ENCODE peak calls at places on chromosomes 5 and 9, in seven cellular contexts. R is neuronal stem cell, D is H9, O is IMR-90, Z is mesendoderm, P is trophoblast cell, Y is H1. N is an unnamed sample. For H3K4me1, the result is how much of the 10 kb centered on the place peaks cover.

GRCh38 chr9:136776947-136777346 is 12.6 kb upstream of the LCN15 start:
- DNase-seq in Z (no peak), O (no peak), R (no peak), Y (no peak), P (no peak), D (no peak), N (no peak)

GRCh38 chr5:163269624-163270023 is 167.8 kb upstream of the CCNG1 start:
- DNase-seq in Z (peak), Y (no peak), R (peak), D (no peak), O (no peak), P (no peak), N (no peak)

GRCh38 chr5:67577424-67577823 is 380.8 kb upstream of the CD180 start:
- DNase-seq in Y (no peak), D (no peak), R (no peak), P (no peak), Z (no peak), O (peak), N (peak)

GRCh38 chr9:124285903-124286291 is 28.1 kb downstream of the NEK6 start:
- DNase-seq in R (no peak), Y (no peak), P (peak), Z (no peak), D (no peak), O (peak), N (peak)

GRCh38 chr9:133396952-133397351 is 20.8 kb downstream of the STKLD1 start:
- DNase-seq in Y (peak), O (no peak), D (peak), R (no peak), Z (peak), P (no peak), N (peak)

GRCh38 chr5:173327084-173327947 is 898 bp downstream of the STC2 start:
- DNase-seq in P (peak), D (no peak), Z (peak), Y (no peak), O (peak), R (peak), N (peak)

GRCh38 chr9:36149197-36149596 is 12.7 kb downstream of the GLIPR2 start:
- DNase-seq in Y (no peak), O (peak), D (no peak), R (no peak), Z (no peak), P (no peak), N (peak)

GRCh38 chr5:172943283-172943841 is 15.9 kb upstream of the RPL26L1 start:
- DNase-seq in P (no peak), D (peak), Z (peak), R (no peak), Y (no peak), O (peak), N (peak)

GRCh38 chr5:128228506-128228905 is 144.9 kb downstream of the SLC12A2 start:
- DNase-seq in D (no peak), Z (no peak), O (peak), Y (no peak), P (no peak), R (no peak), N (peak)

GRCh38 chr5:58105836-58106235 is 354.1 kb downstream of the PLK2 start:
- DNase-seq in Z (no peak), P (peak), O (no peak), Y (no peak), D (no peak), R (no peak), N (no peak)

GRCh38 chr9:92529124-92529523 is 6.7 kb downstream of the ECM2 start:
- DNase-seq in R (no peak), O (no peak), P (no peak), Z (no peak), Y (no peak), D (no peak), N (no peak)

GRCh38 chr9:126514037-126514821 is 99.5 kb upstream of the LMX1B start:
- DNase-seq in Y (peak), P (peak), D (peak), Z (peak), O (peak), R (peak), N (peak)

DNA sequence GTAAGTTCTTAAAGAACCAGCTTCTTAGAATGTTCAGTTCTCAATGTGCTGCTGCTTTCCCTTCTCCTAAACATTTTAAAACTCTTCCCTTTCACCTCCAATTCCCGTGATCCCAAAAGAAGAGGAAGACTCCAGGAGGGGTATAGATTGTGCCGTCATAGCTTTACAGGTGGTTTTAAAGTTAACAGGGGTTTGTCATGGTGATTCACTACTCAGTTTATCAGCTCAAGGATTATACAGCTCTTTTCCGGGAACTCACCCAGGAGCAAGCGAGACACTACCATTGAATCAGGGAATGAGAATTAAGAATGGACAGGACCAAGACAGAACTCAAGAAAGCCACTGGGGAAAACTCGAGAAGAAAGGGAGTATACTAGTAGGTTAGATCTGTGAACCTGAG is 178.8 kb downstream of the NR3C1 start:
- DNase-seq in D (no peak), Z (no peak), R (no peak), P (peak), O (peak), Y (no peak), N (no peak)
- H3K4me1 ChIP-seq in D (under half), Z (under half), R (under half), P (under half), O (under half), Y (under half), N (under half)

GRCh38 chr5:126514159-126515141 is 80.6 kb downstream of the ALDH7A1 start:
- DNase-seq in R (no peak), D (no peak), O (peak), P (peak), Z (peak), Y (peak), N (peak)

GRCh38 chr5:126512451-126512850 is 82.6 kb downstream of the ALDH7A1 start:
- DNase-seq in Y (no peak), Z (no peak), R (no peak), P (no peak), O (no peak), D (no peak), N (no peak)

GRCh38 chr5:126513703-126514102 is 81.3 kb downstream of the ALDH7A1 start:
- DNase-seq in D (no peak), O (peak), Y (no peak), P (no peak), Z (no peak), R (no peak), N (no peak)

GRCh38 chr5:126513302-126513701 is 81.7 kb downstream of the ALDH7A1 start:
- DNase-seq in Z (no peak), O (no peak), R (no peak), P (no peak), D (no peak), Y (no peak), N (no peak)

DNA sequence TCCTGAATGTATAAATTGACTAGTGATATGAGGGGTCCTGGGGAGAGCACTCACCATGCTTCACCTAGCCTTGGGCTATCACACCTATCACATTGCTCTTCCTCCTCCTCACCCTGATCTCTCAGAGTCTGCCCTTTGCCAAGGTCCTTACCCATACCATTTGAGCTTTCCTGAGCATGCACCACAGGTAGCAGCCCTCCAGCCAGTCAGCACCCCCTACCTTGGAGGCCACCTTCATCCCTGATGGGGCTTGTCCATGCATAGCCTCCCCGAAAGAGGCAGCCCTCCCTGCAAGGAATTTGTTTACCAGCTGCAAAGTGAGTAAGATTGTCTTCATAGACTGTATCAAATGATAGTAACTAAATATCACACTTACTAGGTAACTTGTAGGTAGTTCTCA is 83.1 kb downstream of the ALDH7A1 start:
- DNase-seq in R (no peak), Z (no peak), Y (peak), D (no peak), O (no peak), P (no peak), N (no peak)
- H3K4ac ChIP-seq in R (no peak), Z (no peak), Y (no peak), D (no peak), O (no peak), P (no peak), N (no peak)

GRCh38 chr9:20022410-20022809 is 233.6 kb upstream of the SLC24A2 start:
- DNase-seq in O (peak), P (peak), D (no peak), R (no peak), Y (no peak), Z (no peak), N (peak)
- H2AK5ac ChIP-seq in O (no peak), P (no peak), D (no peak), R (no peak), Y (no peak), Z (no peak), N (no peak)

GRCh38 chr5:36883894-36884462 is 7.4 kb downstream of the NIPBL start:
- DNase-seq in O (no peak), P (no peak), R (no peak), Y (no peak), Z (no peak), D (no peak), N (no peak)
- H3K4me1 ChIP-seq in O (under half), P (under half), R (under half), Y (under half), Z (under half), D (under half), N (under half)

GRCh38 chr5:103499236-103499635 is 63.4 kb downstream of the NUDT12 start:
- DNase-seq in D (peak), P (no peak), Z (no peak), O (no peak), R (no peak), Y (no peak), N (no peak)
- H3K4ac ChIP-seq in D (no peak), P (no peak), Z (no peak), O (no peak), R (no peak), Y (no peak), N (peak)

GRCh38 chr5:139151902-139152301 is 46.3 kb downstream of the SIL1 start:
- DNase-seq in Z (no peak), Y (no peak), D (no peak), R (no peak), O (no peak), P (no peak), N (no peak)
- H2AK5ac ChIP-seq in Z (no peak), Y (no peak), D (no peak), R (no peak), O (no peak), P (no peak), N (no peak)

DNA sequence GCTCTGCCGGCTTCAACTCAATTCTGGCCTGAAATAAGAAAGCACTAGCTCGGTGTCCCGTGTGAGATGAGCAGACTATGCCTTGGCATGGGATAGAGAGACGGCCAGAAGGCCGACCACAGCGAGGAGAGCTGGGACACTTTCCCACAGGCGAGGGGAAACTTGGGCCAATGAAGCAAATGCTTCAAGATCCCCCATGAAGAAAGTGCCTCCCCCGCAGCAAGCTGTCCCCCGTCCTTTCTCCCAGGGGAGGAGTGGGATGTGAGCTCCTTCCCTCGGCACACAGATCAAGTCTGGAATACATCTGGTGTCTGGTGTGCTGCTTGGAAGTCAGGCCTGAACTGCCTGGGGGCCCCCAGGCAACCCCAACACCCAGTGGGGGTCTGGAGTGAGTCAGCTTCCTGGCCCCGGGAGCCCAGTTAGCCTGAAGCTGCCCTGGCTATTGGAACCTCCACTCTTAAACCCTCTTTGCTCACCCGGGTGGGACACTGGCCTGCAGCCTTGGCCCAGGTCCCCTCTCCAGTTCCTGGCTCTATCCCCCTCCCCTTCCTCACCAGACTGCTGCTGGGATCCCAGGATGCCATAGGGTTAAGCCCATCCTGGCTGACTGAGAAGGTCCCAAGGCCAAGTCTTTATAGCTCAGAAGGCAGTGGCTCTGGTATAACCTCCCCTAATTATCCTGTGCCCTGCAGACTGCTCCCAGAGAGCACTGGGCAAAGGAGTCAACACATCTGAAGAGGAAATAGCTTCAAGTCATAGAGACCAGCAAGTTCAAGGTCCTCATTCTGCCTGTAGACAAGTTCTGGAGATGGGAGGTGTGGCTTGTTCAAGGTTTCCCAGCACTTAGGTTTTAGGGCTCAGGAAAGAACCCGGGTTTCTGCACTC is 205.3 kb downstream of the TTLL11 start:
- DNase-seq in Y (no peak), D (no peak), O (no peak), R (no peak), Z (peak), P (no peak), N (peak)
- H3K4me1 ChIP-seq in Y (under half), D (under half), O (under half), R (under half), Z (under half), P (under half), N (half or more)

GRCh38 chr9:108748776-108749175 is 107.0 kb downstream of the ACTL7B start:
- DNase-seq in Y (no peak), O (no peak), D (no peak), Z (no peak), P (no peak), R (no peak), N (no peak)
- H3K4ac ChIP-seq in Y (no peak), O (no peak), D (no peak), Z (no peak), P (no peak), R (no peak), N (no peak)